ENCODE peak calls at places on chromosomes 2 and 18, in six cellular contexts. V is transverse colon, Z is suprapubic skin, D is HCT116, O is GM12878, T is K562. R is an unnamed sample.

GRCh38 chr2:148987286-148987685 is 51.2 kb upstream of the LYPD6B start:
- DNase-seq in D (no peak), V (no peak), O (no peak), T (no peak), Z (no peak), R (no peak)

GRCh38 chr18:47566809-47567208 is 315.3 kb upstream of the SKOR2 start:
- DNase-seq in D (no peak), Z (no peak), O (no peak), V (no peak), T (no peak), R (no peak)

GRCh38 chr2:54666131-54666637 is 57.3 kb upstream of the EML6 start:
- DNase-seq in D (no peak), V (no peak), O (no peak), Z (no peak), T (no peak), R (peak)

GRCh38 chr2:9631976-9632700 is 1.3 kb upstream of the YWHAQ start:
- DNase-seq in V (no peak), D (no peak), Z (no peak), O (no peak), T (no peak), R (no peak)

GRCh38 chr2:42961948-42962347 is 169.6 kb upstream of the HAAO start:
- DNase-seq in Z (no peak), O (no peak), V (no peak), D (no peak), T (no peak), R (no peak)

GRCh38 chr18:63317982-63318881 is 1.3 kb downstream of the BCL2 start:
- DNase-seq in O (no peak), V (peak), T (no peak), Z (peak), D (no peak), R (no peak)

GRCh38 chr2:240917009-240917683 is 11.0 kb downstream of the CROCC2 start:
- DNase-seq in V (peak), T (no peak), Z (peak), D (no peak), O (no peak), R (no peak)

GRCh38 chr2:64906853-64907536 is 82.2 kb upstream of the SLC1A4 start:
- DNase-seq in V (no peak), D (no peak), O (no peak), Z (no peak), T (no peak), R (no peak)

GRCh38 chr2:29611850-29612249 is 309.5 kb downstream of the ALK start:
- DNase-seq in Z (no peak), V (no peak), T (no peak), O (no peak), D (no peak), R (no peak)

GRCh38 chr2:147884796-147885195 is 40.0 kb downstream of the ACVR2A start:
- DNase-seq in O (no peak), T (no peak), Z (no peak), V (no peak), D (no peak), R (no peak)

GRCh38 chr2:126754240-126755004 is 98.5 kb downstream of the GYPC start:
- DNase-seq in V (no peak), T (no peak), O (no peak), D (no peak), Z (no peak), R (peak)

GRCh38 chr2:151478011-151478410 is 68.3 kb downstream of the RIF1 start:
- DNase-seq in Z (no peak), O (no peak), D (no peak), T (no peak), V (no peak), R (no peak)

GRCh38 chr2:240818543-240819403 is 1.2 kb downstream of the KIF1A start:
- DNase-seq in O (no peak), Z (no peak), D (no peak), T (no peak), V (no peak), R (no peak)

GRCh38 chr2:60337142-60337497 is 216.3 kb downstream of the BCL11A start:
- DNase-seq in D (no peak), V (no peak), Z (no peak), T (no peak), O (no peak), R (peak)

GRCh38 chr2:20184067-20184938 is 40.6 kb downstream of the SDC1 start:
- DNase-seq in D (no peak), O (no peak), V (no peak), Z (no peak), T (no peak), R (no peak)

GRCh38 chr2:383173-383572 is 95.3 kb upstream of the ALKAL2 start:
- DNase-seq in O (no peak), V (no peak), Z (no peak), D (no peak), T (no peak), R (no peak)

GRCh38 chr2:240574386-240575100 is 6.3 kb downstream of the RNPEPL1 start:
- DNase-seq in O (no peak), D (no peak), T (no peak), Z (no peak), V (no peak), R (no peak)

GRCh38 chr2:133198678-133199077 is 369.6 kb downstream of the NCKAP5 start:
- DNase-seq in O (no peak), T (no peak), Z (no peak), D (no peak), V (no peak), R (no peak)

GRCh38 chr2:108288534-108289106 is at the start of gene SULT1C2:
- DNase-seq in V (no peak), D (peak), T (no peak), O (no peak), Z (no peak), R (no peak)
- H3K27ac ChIP-seq in V (no peak), D (peak), T (no peak), O (no peak), Z (no peak), R (no peak)

DNA sequence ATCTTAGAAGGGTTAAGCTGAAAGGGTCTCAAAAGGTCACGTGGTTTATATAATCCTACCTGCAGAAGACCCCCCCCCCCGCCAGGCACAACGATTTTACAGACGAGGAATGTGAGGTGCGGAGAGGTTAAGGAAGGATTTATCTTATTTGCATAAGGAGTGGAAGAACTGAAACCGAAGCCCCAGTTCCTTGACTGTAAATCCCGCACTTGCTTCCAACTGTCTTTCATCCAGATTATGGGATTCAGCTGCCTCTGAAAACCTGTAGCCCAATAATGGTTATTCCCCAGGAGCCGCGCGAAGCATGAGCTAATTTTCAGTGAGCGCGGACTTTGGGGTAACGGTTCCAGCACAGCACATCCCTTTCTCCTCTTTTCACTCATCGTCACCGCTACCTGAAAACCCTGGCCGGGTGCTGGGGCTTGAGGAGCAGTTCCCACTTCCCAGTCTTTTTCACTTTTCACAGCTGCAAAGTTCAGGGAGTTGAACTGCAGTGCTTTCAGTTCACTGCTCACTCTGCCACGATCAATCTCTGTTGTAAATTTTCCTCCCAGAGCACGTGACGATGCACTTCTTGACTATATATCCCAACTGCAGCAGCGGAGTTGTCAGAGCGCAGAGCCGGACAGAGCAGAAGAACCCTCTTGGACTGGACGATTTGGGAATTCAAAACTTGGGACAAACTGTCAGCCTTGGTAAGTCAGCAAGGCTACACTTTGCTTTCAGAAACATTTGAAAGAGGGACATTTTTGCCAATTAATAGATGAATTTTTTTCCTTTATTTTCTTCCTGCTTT is at the start of gene KCNE4:
- DNase-seq in T (no peak), V (peak), D (no peak), O (no peak), Z (no peak), R (no peak)
- TF ChIP-seq POLR2AphosphoS5 in T (no peak), V (peak), D (no peak), O (no peak), Z (no peak), R (no peak)

GRCh38 chr2:108594132-108594981 is 60.1 kb downstream of the LIMS1 start:
- DNase-seq in D (peak), V (no peak), Z (no peak), O (no peak), T (no peak), R (no peak)

GRCh38 chr2:108589786-108590185 is 55.5 kb downstream of the LIMS1 start:
- DNase-seq in Z (no peak), O (no peak), D (no peak), V (no peak), T (no peak), R (no peak)

GRCh38 chr2:108593547-108594098 is 59.4 kb downstream of the LIMS1 start:
- DNase-seq in O (no peak), Z (no peak), V (no peak), T (no peak), D (no peak), R (no peak)

GRCh38 chr2:108591163-108591562 is 56.9 kb downstream of the LIMS1 start:
- DNase-seq in V (no peak), T (no peak), D (no peak), Z (no peak), O (no peak), R (no peak)

DNA sequence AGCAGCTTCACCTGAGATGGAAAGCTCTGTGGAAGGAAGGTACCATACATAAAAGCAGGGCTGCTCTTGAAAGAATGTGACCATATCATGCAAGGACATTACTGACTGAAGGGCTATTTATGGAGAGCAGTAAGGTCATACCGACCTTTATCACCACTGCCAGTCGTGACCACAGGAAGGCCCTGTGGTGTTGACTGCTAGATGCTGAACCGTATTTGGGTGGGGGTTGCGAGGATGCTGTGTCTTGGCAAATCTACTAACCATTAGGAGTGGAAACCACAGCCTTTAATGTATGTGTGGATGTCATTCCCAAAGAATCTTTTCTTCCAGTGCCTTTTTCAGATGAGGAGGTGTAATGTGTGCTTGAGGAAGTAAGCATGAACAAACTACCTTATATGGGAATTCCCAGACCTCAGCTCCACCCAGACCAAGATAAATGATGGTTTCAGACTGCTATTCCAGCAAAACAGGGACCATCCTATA is 60.8 kb downstream of the LIMS1 start:
- DNase-seq in O (no peak), D (no peak), V (no peak), T (peak), Z (no peak), R (no peak)
- TF ChIP-seq POLR2A in O (no peak), D (no peak), V (no peak), T (peak), Z (no peak), R (no peak)

DNA sequence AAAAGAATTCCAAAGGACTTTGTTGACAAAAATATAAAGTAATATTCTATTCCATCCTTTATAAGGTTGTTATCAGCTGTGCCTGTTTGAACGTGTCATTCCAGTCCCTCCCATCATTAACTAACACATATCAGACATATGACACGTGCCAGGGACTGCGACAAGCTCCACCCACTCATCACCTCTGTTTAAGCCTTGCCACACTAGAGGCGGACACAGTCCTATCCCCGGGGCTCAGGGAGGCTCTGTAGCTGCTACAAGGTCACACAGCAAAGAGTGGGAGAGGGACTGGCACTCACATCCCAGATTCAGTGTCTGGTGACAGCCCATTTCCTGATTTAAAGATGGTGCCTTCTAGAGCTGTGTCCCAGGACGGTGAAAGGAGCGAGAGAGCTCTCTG is 30.0 kb downstream of the TBC1D8 start:
- DNase-seq in D (no peak), V (peak), Z (no peak), O (no peak), T (no peak), R (no peak)
- H3K27ac ChIP-seq in D (peak), V (peak), Z (peak), O (no peak), T (no peak), R (peak)

DNA sequence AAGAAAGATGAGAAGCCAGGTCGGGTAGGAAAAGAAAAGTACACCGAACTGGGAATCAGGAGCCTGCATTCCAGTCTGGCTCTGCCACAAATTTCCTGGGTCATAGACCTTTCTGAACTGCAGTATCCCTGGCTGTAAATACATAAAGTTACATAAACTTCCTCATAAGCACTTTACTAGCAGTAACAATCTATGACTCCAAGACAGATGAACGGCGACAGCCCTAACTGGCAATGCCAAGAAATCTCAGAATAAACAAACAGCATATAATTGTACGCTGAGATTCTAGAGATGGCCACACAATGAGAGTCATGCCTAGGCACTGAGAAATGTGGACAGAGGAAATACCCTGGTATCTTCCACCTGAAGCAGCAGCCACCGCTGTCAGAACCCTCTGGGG is 89.4 kb upstream of the SLC66A3 start:
- DNase-seq in V (peak), T (no peak), Z (no peak), D (no peak), O (no peak), R (no peak)
- TF ChIP-seq POLR2AphosphoS5 in V (no peak), T (no peak), Z (no peak), D (no peak), O (no peak), R (no peak)

GRCh38 chr2:158968396-158969161 is at the start of gene TANC1:
- DNase-seq in D (peak), V (peak), O (peak), T (peak), Z (peak), R (peak)
- TF ChIP-seq POLR2A in D (peak), V (peak), O (peak), T (no peak), Z (peak), R (peak)

DNA sequence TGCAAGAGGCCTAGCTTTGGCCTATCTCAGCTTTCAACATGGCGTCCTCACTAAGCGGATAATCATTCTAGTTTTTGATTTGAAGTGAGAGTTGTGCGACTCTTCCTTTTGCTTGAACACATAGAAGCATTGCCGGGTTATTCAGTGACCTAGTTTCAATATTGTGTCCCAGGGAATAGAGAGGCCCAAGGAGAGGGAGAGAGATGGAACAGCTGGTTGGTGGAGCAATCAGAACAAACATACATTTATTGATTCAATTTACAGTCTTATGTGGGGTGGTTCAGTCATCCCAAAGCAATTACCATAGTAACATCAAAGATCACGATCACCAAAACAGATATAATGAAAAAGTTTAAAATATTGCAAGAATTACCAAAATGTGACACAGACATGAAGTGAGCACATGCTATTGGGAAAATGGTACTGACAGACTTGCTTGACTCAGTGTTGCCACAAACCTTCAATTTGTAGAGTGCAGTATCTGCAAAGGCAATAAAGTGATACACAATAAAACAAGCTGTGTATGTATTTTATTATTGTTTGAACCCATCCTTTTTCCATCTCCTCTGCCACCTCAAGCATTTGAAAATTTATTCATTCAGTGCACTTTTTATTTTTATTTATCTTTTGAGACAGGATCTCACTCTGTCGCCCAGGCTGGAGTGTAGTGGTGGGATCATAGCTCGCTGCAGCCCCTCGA is 30.2 kb downstream of the COPS7B start:
- DNase-seq in V (no peak), D (no peak), O (no peak), T (no peak), Z (no peak), R (no peak)
- H3K27ac ChIP-seq in V (no peak), D (no peak), O (no peak), T (no peak), Z (no peak), R (no peak)

GRCh38 chr18:10519366-10519765 is 6.5 kb upstream of the NAPG start:
- DNase-seq in O (no peak), V (no peak), D (no peak), Z (no peak), T (no peak), R (no peak)

GRCh38 chr18:10522574-10522973 is 3.3 kb upstream of the NAPG start:
- DNase-seq in D (no peak), V (no peak), O (no peak), T (no peak), Z (no peak), R (no peak)

GRCh38 chr18:10518595-10519273 is 7.1 kb upstream of the NAPG start:
- DNase-seq in Z (no peak), O (no peak), D (no peak), V (peak), T (peak), R (no peak)

GRCh38 chr18:10523544-10523943 is 2.3 kb upstream of the NAPG start:
- DNase-seq in V (no peak), D (no peak), O (no peak), Z (no peak), T (no peak), R (no peak)

DNA sequence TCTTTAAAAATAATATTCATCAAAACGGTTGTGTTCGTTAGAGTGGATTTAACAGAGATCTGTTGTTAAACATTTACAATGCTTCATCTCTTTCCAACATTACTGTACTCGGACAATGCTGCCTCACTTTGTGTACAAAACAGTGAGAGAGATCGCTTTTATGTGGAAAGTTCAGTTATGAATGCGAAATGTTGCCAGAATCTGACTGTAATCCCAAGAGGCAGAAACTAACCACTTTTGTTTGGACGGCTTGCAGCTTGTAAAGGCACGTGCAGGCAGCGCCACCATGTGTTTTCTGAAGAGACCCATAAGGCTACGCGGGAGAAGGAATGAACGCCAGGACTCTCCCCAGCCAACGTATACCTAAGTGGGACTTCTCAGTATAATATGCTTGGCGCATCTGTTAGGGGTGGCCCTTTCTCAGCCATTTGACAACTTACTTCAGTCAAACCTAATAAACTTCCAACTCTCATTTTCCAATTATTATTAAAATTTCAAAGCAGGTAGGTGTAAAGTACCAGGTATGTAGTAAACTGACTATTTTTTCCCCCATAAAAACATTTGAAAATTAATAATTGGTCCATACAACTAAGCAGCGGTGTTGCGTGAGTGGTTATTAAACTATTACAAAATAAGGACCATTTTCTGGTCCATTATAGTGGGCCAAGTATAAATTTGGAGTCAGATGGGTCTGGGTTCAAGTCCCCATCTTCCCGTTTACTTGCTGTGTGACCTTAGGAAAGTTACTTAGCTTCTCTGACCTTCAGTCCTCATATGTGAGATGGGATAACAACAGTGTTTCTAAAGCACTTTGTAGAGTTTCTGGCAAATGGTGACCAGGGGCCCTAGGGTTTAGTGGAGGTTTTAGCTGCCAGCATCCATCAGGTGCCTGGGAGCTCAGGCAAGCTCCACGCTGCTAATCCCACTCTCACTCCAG is 5.6 kb upstream of the NAPG start:
- DNase-seq in Z (peak), D (peak), O (peak), V (peak), T (peak), R (no peak)
- TF ChIP-seq POLR2AphosphoS5 in Z (peak), D (no peak), O (no peak), V (no peak), T (no peak), R (no peak)